ENCODE peak calls at places on chromosomes 2 and 18, in seven cellular contexts. O, T, Y, G, V, Z and J are unnamed samples.

GRCh38 chr2:19104503-19104902 is 253.9 kb downstream of the OSR1 start:
- DNase-seq in O (no peak), T (peak; percentile 90), Y (no peak), G (no peak), V (no peak), Z (no peak), J (no peak)

GRCh38 chr2:46293466-46293865 is 3.7 kb upstream of the EPAS1 start:
- DNase-seq in O (no peak), T (no peak), Y (no peak), G (no peak), V (no peak), Z (no peak), J (no peak)

GRCh38 chr2:160157861-160158813 is 41.9 kb downstream of the ITGB6 start:
- DNase-seq in O (no peak), T (peak; percentile 78), Y (peak; percentile 67), G (no peak), V (peak; percentile 26), Z (peak; percentile 87), J (no peak)

GRCh38 chr2:37388074-37388473 is 43.6 kb downstream of the QPCT start:
- DNase-seq in O (no peak), T (peak; percentile 90), Y (peak; percentile 85), G (no peak), V (peak; percentile 86), Z (peak; percentile 71), J (no peak)

GRCh38 chr2:151973013-151973900 is 125.6 kb downstream of the CACNB4 start:
- DNase-seq in O (no peak), T (no peak), Y (no peak), G (peak; percentile 47), V (no peak), Z (no peak), J (no peak)

GRCh38 chr18:3757361-3757760 is 307.4 kb downstream of the TGIF1 start:
- DNase-seq in O (no peak), T (no peak), Y (no peak), G (no peak), V (no peak), Z (no peak), J (no peak)

GRCh38 chr2:69572640-69573039 is 70.9 kb downstream of the AAK1 start:
- DNase-seq in O (no peak), T (no peak), Y (no peak), G (no peak), V (peak; percentile 42), Z (peak; percentile 42), J (no peak)

GRCh38 chr2:183614797-183615429 is 490.7 kb downstream of the NUP35 start:
- DNase-seq in O (no peak), T (peak; percentile 5), Y (peak; percentile 7), G (peak; percentile 72), V (no peak), Z (no peak), J (no peak)

GRCh38 chr2:178449700-178450573 is 1.0 kb downstream of the PRKRA start:
- DNase-seq in O (no peak), T (peak; percentile 5), Y (no peak), G (no peak), V (peak; percentile 10), Z (no peak), J (no peak)

GRCh38 chr2:112150447-112150846 is 12.3 kb downstream of the FBLN7 start:
- DNase-seq in O (no peak), T (peak; percentile 21), Y (peak; percentile 89), G (no peak), V (peak; percentile 96), Z (peak; percentile 93), J (no peak)

GRCh38 chr18:62088146-62088545 is 98.7 kb downstream of the PIGN start:
- DNase-seq in O (no peak), T (no peak), Y (peak; percentile 10), G (no peak), V (no peak), Z (no peak), J (no peak)

GRCh38 chr2:202317080-202317859 is 51.7 kb downstream of the NOP58 start:
- DNase-seq in O (no peak), T (peak; percentile 95), Y (peak; percentile 93), G (no peak), V (peak; percentile 74), Z (peak; percentile 93), J (no peak)

GRCh38 chr2:30965085-30965484 is 157.8 kb upstream of the CAPN13 start:
- DNase-seq in O (no peak), T (no peak), Y (no peak), G (no peak), V (no peak), Z (no peak), J (no peak)

GRCh38 chr2:3751832-3752231 is 48.5 kb downstream of the DCDC2C start:
- DNase-seq in O (no peak), T (no peak), Y (no peak), G (no peak), V (no peak), Z (no peak), J (no peak)

GRCh38 chr2:242098445-242099128 is 229.1 kb downstream of the RTP5 start:
- DNase-seq in O (no peak), T (no peak), Y (no peak), G (no peak), V (peak; percentile 24), Z (no peak), J (no peak)

GRCh38 chr2:147456729-147457128 is 388.1 kb upstream of the ACVR2A start:
- DNase-seq in O (no peak), T (no peak), Y (no peak), G (peak; percentile 39), V (no peak), Z (no peak), J (no peak)

GRCh38 chr2:180327185-180327584 is 320.1 kb upstream of the CWC22 start:
- DNase-seq in O (no peak), T (no peak), Y (no peak), G (no peak), V (no peak), Z (no peak), J (no peak)

GRCh38 chr2:105977212-105977611 is 216.9 kb downstream of the UXS1 start:
- DNase-seq in O (no peak), T (peak; percentile 46), Y (peak; percentile 89), G (no peak), V (peak; percentile 90), Z (peak; percentile 87), J (no peak)

GRCh38 chr2:159671047-159671446 is 41.3 kb upstream of the MARCHF7 start:
- DNase-seq in O (no peak), T (no peak), Y (no peak), G (no peak), V (no peak), Z (no peak), J (no peak)

GRCh38 chr2:176156959-176157498 is at the start of gene HOXD3:
- DNase-seq in O (no peak), T (no peak), Y (no peak), G (peak; percentile 20), V (no peak), Z (no peak), J (no peak)

GRCh38 chr2:76711490-76711889 is 810.7 kb downstream of the LRRTM4 start:
- DNase-seq in O (no peak), T (no peak), Y (no peak), G (peak; percentile 87), V (no peak), Z (no peak), J (no peak)